ENCODE peak calls at places on chromosomes 11 and 22, in four cellular contexts. I is Panc1, G is cardiac muscle cell, W is cardiac fibroblast. M is an unnamed sample.

GRCh38 chr11:89182773-89183172 is 5.1 kb downstream of the TYR start:
- DNase-seq in W (peak), G (no peak), I (no peak), M (no peak)

GRCh38 chr11:77967121-77967520 is 27.3 kb downstream of the INTS4 start:
- DNase-seq in W (no peak), I (no peak), G (no peak), M (no peak)

GRCh38 chr22:30336752-30337460 is 10.2 kb upstream of the TBC1D10A start:
- DNase-seq in I (no peak), W (no peak), G (no peak), M (no peak)

GRCh38 chr11:102155676-102156075 is 45.4 kb downstream of the YAP1 start:
- DNase-seq in W (no peak), G (no peak), I (no peak), M (peak)

GRCh38 chr22:46355369-46355995 is 20.0 kb downstream of the TRMU start:
- DNase-seq in W (peak), G (peak), I (no peak), M (peak)

GRCh38 chr11:59573216-59573615 is 42.4 kb downstream of the OSBP start:
- DNase-seq in W (peak), I (no peak), G (no peak), M (peak)

GRCh38 chr11:79413258-79413657 is 27.6 kb downstream of the TENM4 start:
- DNase-seq in I (no peak), G (peak), W (peak), M (peak)

GRCh38 chr11:117874253-117874909 is 2.1 kb downstream of the FXYD6 start:
- DNase-seq in G (no peak), I (no peak), W (no peak), M (no peak)

GRCh38 chr11:23205156-23205871 is 345.0 kb upstream of the CCDC179 start:
- DNase-seq in I (no peak), G (no peak), W (peak), M (peak)

GRCh38 chr11:92727123-92727522 is 242.3 kb upstream of the MTNR1B start:
- DNase-seq in G (no peak), I (no peak), W (no peak), M (no peak)

GRCh38 chr11:64661146-64661545 is 61.9 kb downstream of the NRXN2 start:
- DNase-seq in I (no peak), W (peak), G (no peak), M (no peak)

GRCh38 chr22:44246615-44247326 is 66.0 kb downstream of the SHISAL1 start:
- DNase-seq in G (no peak), W (no peak), I (no peak), M (no peak)

GRCh38 chr11:121763526-121763925 is 310.8 kb upstream of the SORL1-AS1 start:
- DNase-seq in I (no peak), G (no peak), W (no peak), M (no peak)

GRCh38 chr22:31431950-31432349 is 32.5 kb downstream of the DRG1 start:
- DNase-seq in W (no peak), G (no peak), I (no peak), M (no peak)

GRCh38 chr22:50281957-50282356 is 11.8 kb upstream of the MAPK11 start:
- DNase-seq in G (no peak), I (no peak), W (no peak), M (no peak)

M was measured in bronchial epithelial cell.